ENCODE peak calls at places on chromosomes 5 and 9, in seven cellular contexts. W, N, L, K, F, H and S are unnamed samples.
A peak's percentile ranks its signal among the peaks of the same experiment; 100 is the strongest.

GRCh38 chr9:120066315-120066714 is 513.7 kb downstream of the CDK5RAP2 start:
- DNase-seq in W (no peak), N (no peak), L (peak; percentile 62), K (no peak), F (no peak), H (no peak), S (peak; percentile 38)

GRCh38 chr5:149423287-149424268 is 44.5 kb upstream of the IL17B start:
- DNase-seq in W (peak; percentile 45), N (no peak), L (no peak), K (peak; percentile 64), F (no peak), H (peak; percentile 66), S (no peak)

GRCh38 chr5:14457475-14457874 is 124.1 kb upstream of the OTULINL start:
- DNase-seq in W (no peak), N (no peak), L (peak; percentile 40), K (no peak), F (no peak), H (no peak), S (no peak)

GRCh38 chr5:150311015-150311692 is 8.4 kb upstream of the ARSI start:
- DNase-seq in W (no peak), N (no peak), L (no peak), K (no peak), F (no peak), H (no peak), S (no peak)

GRCh38 chr5:147188200-147189108 is 46.4 kb upstream of the STK32A start:
- DNase-seq in W (peak; percentile 38), N (peak; percentile 68), L (peak; percentile 69), K (peak; percentile 35), F (peak; percentile 63), H (peak; percentile 80), S (peak; percentile 74)

GRCh38 chr5:169265888-169266287 is 35.1 kb downstream of the SLIT3 start:
- DNase-seq in W (no peak), N (no peak), L (no peak), K (no peak), F (peak; percentile 29), H (no peak), S (peak; percentile 20)

GRCh38 chr9:5512658-5513452 is 2.5 kb downstream of the PDCD1LG2 start:
- DNase-seq in W (no peak), N (no peak), L (no peak), K (no peak), F (no peak), H (no peak), S (no peak)

GRCh38 chr9:9942764-9943424 is 669.9 kb downstream of the PTPRD start:
- DNase-seq in W (peak; percentile 80), N (peak; percentile 55), L (peak; percentile 32), K (peak; percentile 7), F (peak; percentile 28), H (peak; percentile 71), S (peak; percentile 51)

GRCh38 chr5:128472032-128472431 is 66.0 kb downstream of the FBN2 start:
- DNase-seq in W (no peak), N (no peak), L (no peak), K (no peak), F (no peak), H (no peak), S (no peak)

GRCh38 chr5:139749242-139749641 is 46.4 kb upstream of the PSD2 start:
- DNase-seq in W (no peak), N (no peak), L (no peak), K (no peak), F (no peak), H (no peak), S (no peak)

GRCh38 chr5:1244976-1245375 is 19.8 kb downstream of the SLC6A18 start:
- DNase-seq in W (no peak), N (no peak), L (no peak), K (peak; percentile 24), F (peak; percentile 22), H (no peak), S (no peak)

GRCh38 chr5:43019615-43020293 is 20.4 kb downstream of the ANXA2R start:
- DNase-seq in W (peak; percentile 74), N (peak; percentile 82), L (peak; percentile 68), K (no peak), F (no peak), H (peak; percentile 85), S (peak; percentile 75)

GRCh38 chr5:163306421-163306820 is 131.0 kb upstream of the CCNG1 start:
- DNase-seq in W (no peak), N (no peak), L (no peak), K (no peak), F (peak; percentile 8), H (peak; percentile 48), S (peak; percentile 33)

GRCh38 chr5:56085205-56085604 is 90.4 kb upstream of the IL6ST start:
- DNase-seq in W (no peak), N (no peak), L (no peak), K (no peak), F (no peak), H (peak; percentile 80), S (no peak)

GRCh38 chr9:127915801-127916664 is 808 bp downstream of the ST6GALNAC4 start:
- DNase-seq in W (no peak), N (no peak), L (no peak), K (no peak), F (no peak), H (no peak), S (no peak)

GRCh38 chr9:81621785-81622243 is 67.5 kb downstream of the TLE1 start:
- DNase-seq in W (peak; percentile 50), N (no peak), L (no peak), K (no peak), F (no peak), H (no peak), S (no peak)

GRCh38 chr9:4970970-4971641 is 14.0 kb upstream of the JAK2 start:
- DNase-seq in W (no peak), N (peak; percentile 76), L (no peak), K (no peak), F (no peak), H (no peak), S (no peak)

GRCh38 chr9:2722715-2723114 is 5.4 kb downstream of the KCNV2 start:
- DNase-seq in W (peak; percentile 40), N (no peak), L (peak; percentile 95), K (peak; percentile 8), F (no peak), H (peak; percentile 37), S (peak; percentile 62)

GRCh38 chr5:142872795-142873194 is 102.6 kb downstream of the ARHGAP26 start:
- DNase-seq in W (no peak), N (no peak), L (no peak), K (no peak), F (no peak), H (peak; percentile 61), S (peak; percentile 70)

GRCh38 chr9:93071464-93071863 is 13.0 kb downstream of the SUSD3 start:
- DNase-seq in W (peak; percentile 72), N (no peak), L (no peak), K (peak; percentile 40), F (peak; percentile 64), H (peak; percentile 41), S (peak; percentile 72)

GRCh38 chr5:109580225-109580624 is 109.5 kb upstream of the MAN2A1 start:
- DNase-seq in W (no peak), N (no peak), L (no peak), K (no peak), F (no peak), H (no peak), S (no peak)

GRCh38 chr9:84136119-84136868 is 155.7 kb downstream of the RMI1 start:
- DNase-seq in W (no peak), N (no peak), L (peak; percentile 71), K (no peak), F (no peak), H (peak; percentile 34), S (peak; percentile 67)

GRCh38 chr9:123727332-123727731 is 202.6 kb downstream of the DENND1A start:
- DNase-seq in W (no peak), N (no peak), L (peak; percentile 24), K (no peak), F (no peak), H (no peak), S (peak; percentile 41)

GRCh38 chr5:171484460-171484899 is 65.0 kb downstream of the FGF18 start:
- DNase-seq in W (no peak), N (peak; percentile 56), L (peak; percentile 18), K (peak; percentile 64), F (peak; percentile 73), H (peak; percentile 38), S (peak; percentile 36)

GRCh38 chr9:70411141-70411929 is 3.1 kb downstream of the KLF9 start:
- DNase-seq in W (no peak), N (peak; percentile 44), L (peak; percentile 84), K (peak; percentile 77), F (no peak), H (peak; percentile 85), S (peak; percentile 93)

GRCh38 chr9:76150016-76150415 is 244.2 kb downstream of the RFK start:
- DNase-seq in W (no peak), N (no peak), L (no peak), K (no peak), F (no peak), H (no peak), S (no peak)

GRCh38 chr9:95574176-95574575 is 57.4 kb upstream of the PTCH1 start:
- DNase-seq in W (no peak), N (peak; percentile 33), L (no peak), K (no peak), F (no peak), H (no peak), S (no peak)

GRCh38 chr5:72328172-72328571 is 8.0 kb downstream of the PTCD2 start:
- DNase-seq in W (no peak), N (no peak), L (peak; percentile 69), K (peak; percentile 8), F (no peak), H (peak; percentile 70), S (peak; percentile 68)

GRCh38 chr5:92102313-92102712 is 719.2 kb upstream of the ARRDC3 start:
- DNase-seq in W (no peak), N (no peak), L (no peak), K (no peak), F (no peak), H (no peak), S (no peak)

GRCh38 chr5:56951946-56952691 is at the start of gene MIER3:
- DNase-seq in W (peak; percentile 80), N (peak; percentile 87), L (peak; percentile 72), K (peak; percentile 86), F (peak; percentile 87), H (peak; percentile 78), S (peak; percentile 61)

GRCh38 chr9:114156658-114157421 is 1.5 kb downstream of the COL27A1 start:
- DNase-seq in W (peak; percentile 55), N (no peak), L (peak; percentile 88), K (peak; percentile 78), F (peak; percentile 33), H (peak; percentile 85), S (peak; percentile 80)

GRCh38 chr5:10331341-10331796 is 22.1 kb upstream of the MARCHF6 start:
- DNase-seq in W (no peak), N (no peak), L (peak; percentile 77), K (no peak), F (no peak), H (peak; percentile 92), S (peak; percentile 87)

GRCh38 chr9:84953797-84954695 is 284.5 kb downstream of the NTRK2 start:
- DNase-seq in W (peak; percentile 87), N (peak; percentile 72), L (peak; percentile 45), K (peak; percentile 72), F (peak; percentile 91), H (peak; percentile 62), S (peak; percentile 34)

GRCh38 chr9:2496934-2497333 is 124.7 kb upstream of the VLDLR start:
- DNase-seq in W (no peak), N (no peak), L (peak; percentile 14), K (no peak), F (no peak), H (no peak), S (no peak)

GRCh38 chr9:132485454-132485853 is 75.4 kb downstream of the CFAP77 start:
- DNase-seq in W (no peak), N (no peak), L (no peak), K (no peak), F (no peak), H (no peak), S (no peak)

GRCh38 chr5:158933494-158934318 is 166.0 kb downstream of the EBF1 start:
- DNase-seq in W (no peak), N (no peak), L (no peak), K (no peak), F (no peak), H (no peak), S (no peak)

GRCh38 chr9:90433398-90433890 is 209.2 kb downstream of the DIRAS2 start:
- DNase-seq in W (peak; percentile 92), N (no peak), L (peak; percentile 1), K (no peak), F (peak; percentile 60), H (peak; percentile 32), S (no peak)